ENCODE peak calls at places on chromosome X, in six cellular contexts. C is A673; K is heart left ventricle; F is astrocyte of the spinal cord; R is naive thymus-derived CD4-positive, alpha-beta T cell; H is ovary. E is an unnamed sample.

GRCh38 chrX:149881081-149881711 is at the start of gene MAGEA8:
- DNase-seq in C (peak; percentile 2), K (no peak), F (no peak), R (no peak), H (no peak), E (no peak)

GRCh38 chrX:46759645-46759974 is 692 bp upstream of the SLC9A7 start:
- DNase-seq in C (peak; percentile 72), K (no peak), F (no peak), R (no peak), H (no peak), E (no peak)

GRCh38 chrX:30151964-30152363 is 63.4 kb upstream of the MAGEB2 start:
- DNase-seq in C (no peak), K (no peak), F (no peak), R (no peak), H (peak; percentile 24), E (no peak)

GRCh38 chrX:155263854-155264628 is at the start of gene RAB39B:
- DNase-seq in C (peak; percentile 53), K (peak; percentile 67), F (peak; percentile 39), R (peak; percentile 71), H (peak; percentile 27), E (peak; percentile 61)

GRCh38 chrX:13750204-13750603 is 15.7 kb downstream of the OFD1 start:
- DNase-seq in C (peak; percentile 39), K (no peak), F (peak; percentile 51), R (peak; percentile 52), H (no peak), E (no peak)

GRCh38 chrX:133913658-133914388 is 71.6 kb downstream of the GPC3 start:
- DNase-seq in C (no peak), K (no peak), F (no peak), R (no peak), H (no peak), E (no peak)

GRCh38 chrX:42219231-42219630 is 295.9 kb upstream of the CASK start:
- DNase-seq in C (no peak), K (no peak), F (no peak), R (no peak), H (no peak), E (no peak)

GRCh38 chrX:113828470-113828869 is 755.4 kb upstream of the HTR2C start:
- DNase-seq in C (no peak), K (no peak), F (no peak), R (no peak), H (no peak), E (no peak)

GRCh38 chrX:140701480-140701879 is 8.1 kb upstream of the LINC00632 start:
- DNase-seq in C (peak; percentile 69), K (no peak), F (peak; percentile 17), R (no peak), H (no peak), E (no peak)

GRCh38 chrX:67720344-67720743 is 176.5 kb downstream of the AR start:
- DNase-seq in C (no peak), K (no peak), F (peak; percentile 9), R (no peak), H (no peak), E (no peak)

GRCh38 chrX:105120460-105120859 is 100.0 kb downstream of the TEX13A start:
- DNase-seq in C (no peak), K (no peak), F (no peak), R (no peak), H (no peak), E (no peak)

GRCh38 chrX:103503163-103503852 is 16.0 kb downstream of the RAB40A start:
- DNase-seq in C (no peak), K (no peak), F (peak; percentile 24), R (no peak), H (no peak), E (no peak)

GRCh38 chrX:55007633-55008032 is 7.5 kb downstream of the APEX2 start:
- DNase-seq in C (no peak), K (no peak), F (peak; percentile 55), R (no peak), H (peak; percentile 74), E (peak; percentile 64)

GRCh38 chrX:154019633-154020499 is at the start of gene IRAK1:
- DNase-seq in C (peak; percentile 47), K (peak; percentile 84), F (peak; percentile 41), R (peak; percentile 37), H (peak; percentile 60), E (no peak)

GRCh38 chrX:11499076-11500044 is 166.4 kb downstream of the ARHGAP6 start:
- DNase-seq in C (no peak), K (no peak), F (peak; percentile 78), R (no peak), H (no peak), E (no peak)

GRCh38 chrX:54978448-54978847 is 15.5 kb downstream of the PFKFB1 start:
- DNase-seq in C (no peak), K (no peak), F (no peak), R (no peak), H (no peak), E (no peak)

GRCh38 chrX:139388234-139388633 is 142.3 kb upstream of the F9 start:
- DNase-seq in C (no peak), K (no peak), F (no peak), R (no peak), H (no peak), E (no peak)

GRCh38 chrX:154649864-154650510 is 3.4 kb downstream of the CTAG2 start:
- DNase-seq in C (no peak), K (no peak), F (no peak), R (no peak), H (no peak), E (no peak)

GRCh38 chrX:39261446-39262147 is 460.3 kb downstream of the MID1IP1 start:
- DNase-seq in C (peak; percentile 40), K (no peak), F (peak; percentile 24), R (peak; percentile 31), H (no peak), E (no peak)

GRCh38 chrX:29948653-29949052 is 266.7 kb upstream of the MAGEB2 start:
- DNase-seq in C (peak; percentile 64), K (no peak), F (peak; percentile 7), R (no peak), H (no peak), E (no peak)

GRCh38 chrX:111007238-111007637 is 88.8 kb upstream of the PAK3 start:
- DNase-seq in C (no peak), K (no peak), F (no peak), R (no peak), H (no peak), E (no peak)

GRCh38 chrX:153969125-153969903 is 2.3 kb downstream of the HCFC1 start:
- DNase-seq in C (no peak), K (no peak), F (no peak), R (no peak), H (no peak), E (no peak)

GRCh38 chrX:34918856-34919255 is 23.7 kb upstream of the FAM47B start:
- DNase-seq in C (peak; percentile 82), K (no peak), F (peak; percentile 67), R (no peak), H (no peak), E (no peak)

GRCh38 chrX:15594371-15594770 is 6.4 kb downstream of the ACE2 start:
- DNase-seq in C (no peak), K (no peak), F (no peak), R (no peak), H (no peak), E (no peak)

GRCh38 chrX:38804481-38805293 is 3.4 kb downstream of the MID1IP1 start:
- DNase-seq in C (peak; percentile 38), K (peak; percentile 71), F (no peak), R (peak; percentile 30), H (peak; percentile 37), E (no peak)

GRCh38 chrX:134161162-134161561 is 75.8 kb upstream of the CCDC160 start:
- DNase-seq in C (no peak), K (no peak), F (no peak), R (no peak), H (no peak), E (no peak)

GRCh38 chrX:20306668-20307067 is 40.0 kb upstream of the RPS6KA3 start:
- DNase-seq in C (no peak), K (no peak), F (no peak), R (no peak), H (no peak), E (no peak)

GRCh38 chrX:16418650-16419049 is 231.3 kb upstream of the S100G start:
- DNase-seq in C (no peak), K (no peak), F (no peak), R (no peak), H (no peak), E (no peak)

GRCh38 chrX:106726485-106727437 is at the start of gene RNF128:
- DNase-seq in C (peak; percentile 1), K (no peak), F (peak; percentile 23), R (no peak), H (peak; percentile 23), E (no peak)
- H3K4me3 ChIP-seq in C (no peak within 1 kb of the TSS), K (peak within 1 kb of the TSS; percentile 20), F (peak within 1 kb of the TSS; percentile 50), R (peak within 1 kb of the TSS; percentile 20), H (peak within 1 kb of the TSS; percentile 40), E (peak within 1 kb of the TSS; percentile 49)

GRCh38 chrX:107827137-107827831 is 1.6 kb downstream of the MID2 start:
- DNase-seq in C (no peak), K (no peak), F (no peak), R (no peak), H (no peak), E (no peak)

GRCh38 chrX:107823042-107823441 is 2.6 kb upstream of the MID2 start:
- DNase-seq in C (no peak), K (no peak), F (no peak), R (no peak), H (no peak), E (no peak)

GRCh38 chrX:107825698-107826285 is at the start of gene MID2:
- DNase-seq in C (no peak), K (peak; percentile 51), F (peak; percentile 28), R (peak; percentile 65), H (peak; percentile 69), E (peak; percentile 69)

GRCh38 chrX:107826286-107827136 is 845 bp downstream of the MID2 start:
- DNase-seq in C (peak; percentile 11), K (peak; percentile 63), F (peak; percentile 33), R (peak; percentile 46), H (peak; percentile 27), E (no peak)

GRCh38 chrX:107823456-107823855 is 2.2 kb upstream of the MID2 start:
- DNase-seq in C (no peak), K (no peak), F (peak; percentile 49), R (no peak), H (no peak), E (no peak)
- H3K4me3 ChIP-seq in C (no peak overlapping the region), K (no peak overlapping the region), F (no peak overlapping the region), R (no peak overlapping the region), H (no peak overlapping the region), E (no peak overlapping the region)

GRCh38 chrX:101977091-101977490 is 45.3 kb upstream of the ZMAT1 start:
- DNase-seq in C (no peak), K (no peak), F (no peak), R (no peak), H (no peak), E (no peak)

DNA sequence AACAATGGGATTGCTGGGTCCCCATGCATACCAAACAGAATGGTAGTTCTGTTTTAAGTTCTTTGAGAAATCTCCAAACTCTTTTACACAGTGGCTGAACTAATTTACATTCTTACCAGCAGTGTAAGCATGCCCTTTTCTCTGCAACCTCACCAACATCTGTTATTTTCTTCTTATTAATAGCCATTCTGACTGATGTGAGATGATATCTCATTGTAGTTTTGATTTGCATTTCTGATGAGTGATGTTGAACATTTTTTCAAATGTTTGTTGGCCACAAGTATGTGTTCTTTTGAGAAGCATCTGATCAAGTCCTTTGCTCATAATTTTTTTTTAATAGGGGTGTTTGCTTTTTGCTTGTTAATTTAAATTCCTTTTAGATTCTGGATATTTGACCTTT is 41.2 kb upstream of the ZMAT1 start:
- DNase-seq in C (no peak), K (no peak), F (no peak), R (no peak), H (no peak), E (no peak)
- H3K4me3 ChIP-seq in C (no peak overlapping the region), K (no peak overlapping the region), F (no peak overlapping the region), R (no peak overlapping the region), H (no peak overlapping the region), E (no peak overlapping the region)

GRCh38 chrX:51332188-51332942 is at the start of gene NUDT10:
- DNase-seq in C (peak; percentile 66), K (peak; percentile 68), F (peak; percentile 53), R (no peak), H (peak; percentile 71), E (no peak)
- H3K4me3 ChIP-seq in C (peak within 1 kb of the TSS; percentile 48), K (peak within 1 kb of the TSS; percentile 27), F (peak within 1 kb of the TSS; percentile 46), R (no peak within 1 kb of the TSS), H (peak within 1 kb of the TSS; percentile 37), E (peak within 1 kb of the TSS; percentile 28)

E was measured in right atrium auricular region.